ENCODE peak calls at places on chromosomes 2 and 18, in seven cellular contexts. J, X, N, S, W, G and I are unnamed samples.

GRCh38 chr2:150475479-150476212 is 11.8 kb downstream of the RND3 start:
- ATAC-seq in W (no peak), G (no peak), X (no peak), S (no peak), J (no peak), N (no peak), I (no peak)

GRCh38 chr18:55251186-55251995 is 292.1 kb upstream of the CCDC68 start:
- ATAC-seq in X (no peak), N (peak; percentile 23), J (no peak), W (no peak), S (peak; percentile 97), G (peak; percentile 67), I (no peak)

GRCh38 chr2:96533292-96534073 is 3.1 kb upstream of the ARID5A start:
- ATAC-seq in J (no peak), W (no peak), G (no peak), N (no peak), S (no peak), X (no peak), I (peak; percentile 61)

GRCh38 chr18:54906636-54907180 is 52.6 kb downstream of the CCDC68 start:
- ATAC-seq in N (no peak), W (no peak), S (no peak), X (no peak), G (no peak), J (no peak), I (no peak)

GRCh38 chr2:158619496-158619895 is 162.7 kb downstream of the PKP4 start:
- ATAC-seq in N (no peak), J (peak; percentile 82), X (peak; percentile 74), S (peak; percentile 70), W (peak; percentile 77), G (peak; percentile 59), I (no peak)

GRCh38 chr18:23547306-23547705 is 39.0 kb downstream of the NPC1 start:
- ATAC-seq in S (no peak), X (no peak), N (no peak), G (no peak), J (no peak), W (peak; percentile 71), I (no peak)

GRCh38 chr2:11698009-11698922 is 28.3 kb upstream of the NTSR2 start:
- ATAC-seq in X (peak; percentile 28), W (no peak), J (peak; percentile 78), S (no peak), N (no peak), G (peak; percentile 20), I (peak; percentile 88)

GRCh38 chr2:147449323-147450080 is 395.3 kb upstream of the ACVR2A start:
- ATAC-seq in W (no peak), J (peak; percentile 69), G (no peak), N (no peak), X (no peak), S (peak; percentile 92), I (no peak)

GRCh38 chr2:69067866-69068265 is 54.9 kb downstream of the ANTXR1 start:
- ATAC-seq in W (no peak), J (no peak), S (no peak), X (no peak), G (no peak), N (no peak), I (no peak)

GRCh38 chr2:85276571-85277121 is 51.1 kb downstream of the TGOLN2 start:
- ATAC-seq in N (no peak), X (no peak), S (no peak), W (no peak), G (peak; percentile 42), J (no peak), I (peak; percentile 19)

GRCh38 chr2:72937356-72937669 is 20.0 kb downstream of the EMX1 start:
- ATAC-seq in N (no peak), J (peak; percentile 9), W (no peak), G (no peak), S (peak; percentile 67), X (peak; percentile 26), I (no peak)

GRCh38 chr2:113111823-113112287 is 15.5 kb upstream of the IL1RN start:
- ATAC-seq in X (no peak), J (peak; percentile 51), G (no peak), S (no peak), W (no peak), N (no peak), I (no peak)

GRCh38 chr2:85853499-85854165 is 35.2 kb downstream of the ST3GAL5 start:
- ATAC-seq in W (no peak), S (no peak), X (no peak), N (peak; percentile 77), J (no peak), G (no peak), I (no peak)

GRCh38 chr18:23521907-23522306 is 18.6 kb downstream of the RMC1 start:
- ATAC-seq in S (no peak), G (no peak), W (no peak), X (no peak), N (no peak), J (no peak), I (no peak)

GRCh38 chr2:199455533-199456382 is 2.0 kb downstream of the SATB2 start:
- ATAC-seq in N (peak; percentile 27), X (peak; percentile 55), S (peak; percentile 50), J (peak; percentile 80), W (peak; percentile 39), G (peak; percentile 70), I (no peak)

GRCh38 chr18:56662502-56662901 is 11.3 kb downstream of the WDR7 start:
- ATAC-seq in J (no peak), N (no peak), S (no peak), G (no peak), X (no peak), W (no peak), I (no peak)

GRCh38 chr2:206160124-206160806 is 570 bp downstream of the EEF1B2 start:
- ATAC-seq in S (no peak), X (peak; percentile 0), J (peak; percentile 11), G (peak; percentile 72), W (no peak), N (peak; percentile 79), I (peak; percentile 37)

GRCh38 chr2:231709981-231710750 is 1.8 kb downstream of the PTMA start:
- ATAC-seq in N (peak; percentile 31), G (peak; percentile 45), S (no peak), W (peak; percentile 1), J (peak; percentile 36), X (peak; percentile 47), I (peak; percentile 39)

GRCh38 chr2:231709636-231709980 is 1.3 kb downstream of the PTMA start:
- ATAC-seq in S (no peak), X (no peak), N (no peak), G (peak; percentile 1), W (no peak), J (peak; percentile 7), I (no peak)

GRCh38 chr2:231708050-231708772 is at the start of gene PTMA:
- ATAC-seq in G (peak; percentile 82), J (peak; percentile 71), N (peak; percentile 72), S (peak; percentile 61), W (peak; percentile 73), X (peak; percentile 76), I (peak; percentile 85)

GRCh38 chr2:231707625-231708049 is 688 bp upstream of the PTMA start:
- ATAC-seq in G (no peak), W (peak; percentile 7), S (peak; percentile 2), N (peak; percentile 1), J (no peak), X (peak; percentile 2), I (peak; percentile 0)

GRCh38 chr2:231708773-231709635 is 679 bp downstream of the PTMA start:
- ATAC-seq in J (peak; percentile 4), X (peak; percentile 4), G (peak; percentile 3), W (no peak), N (peak; percentile 0), S (no peak), I (no peak)
- TF ChIP-seq POLR2AphosphoS5 in J (peak; percentile 27), X (peak; percentile 2), G (no peak), W (peak; percentile 17), N (peak; percentile 82), S (no peak), I (no peak)

GRCh38 chr2:46850742-46851141 is 64.9 kb downstream of the MCFD2 start:
- ATAC-seq in X (peak; percentile 83), S (no peak), N (no peak), G (no peak), J (no peak), W (peak; percentile 23), I (peak; percentile 47)
- TF ChIP-seq POLR2AphosphoS5 in X (no peak), S (no peak), N (no peak), G (no peak), J (no peak), W (no peak), I (peak; percentile 97)

GRCh38 chr2:221104391-221104811 is 467.7 kb downstream of the EPHA4 start:
- ATAC-seq in G (no peak), N (peak; percentile 86), J (peak; percentile 82), W (no peak), X (no peak), S (peak; percentile 87), I (peak; percentile 76)
- TF ChIP-seq POLR2AphosphoS5 in G (no peak), N (no peak), J (no peak), W (no peak), X (no peak), S (no peak), I (no peak)

GRCh38 chr18:13539050-13539449 is 187.3 kb downstream of the FAM210A start:
- ATAC-seq in W (no peak), J (no peak), G (no peak), N (no peak), S (no peak), X (no peak), I (no peak)

GRCh38 chr18:13540783-13541182 is 185.6 kb downstream of the FAM210A start:
- ATAC-seq in N (no peak), X (no peak), G (no peak), W (no peak), S (no peak), J (no peak), I (no peak)

GRCh38 chr18:13541621-13542519 is 184.5 kb downstream of the FAM210A start:
- ATAC-seq in W (no peak), X (no peak), S (no peak), G (peak; percentile 49), N (no peak), J (peak; percentile 94), I (peak; percentile 60)

GRCh38 chr18:13538630-13539029 is 187.7 kb downstream of the FAM210A start:
- ATAC-seq in W (no peak), S (no peak), N (no peak), X (no peak), G (no peak), J (no peak), I (no peak)

DNA sequence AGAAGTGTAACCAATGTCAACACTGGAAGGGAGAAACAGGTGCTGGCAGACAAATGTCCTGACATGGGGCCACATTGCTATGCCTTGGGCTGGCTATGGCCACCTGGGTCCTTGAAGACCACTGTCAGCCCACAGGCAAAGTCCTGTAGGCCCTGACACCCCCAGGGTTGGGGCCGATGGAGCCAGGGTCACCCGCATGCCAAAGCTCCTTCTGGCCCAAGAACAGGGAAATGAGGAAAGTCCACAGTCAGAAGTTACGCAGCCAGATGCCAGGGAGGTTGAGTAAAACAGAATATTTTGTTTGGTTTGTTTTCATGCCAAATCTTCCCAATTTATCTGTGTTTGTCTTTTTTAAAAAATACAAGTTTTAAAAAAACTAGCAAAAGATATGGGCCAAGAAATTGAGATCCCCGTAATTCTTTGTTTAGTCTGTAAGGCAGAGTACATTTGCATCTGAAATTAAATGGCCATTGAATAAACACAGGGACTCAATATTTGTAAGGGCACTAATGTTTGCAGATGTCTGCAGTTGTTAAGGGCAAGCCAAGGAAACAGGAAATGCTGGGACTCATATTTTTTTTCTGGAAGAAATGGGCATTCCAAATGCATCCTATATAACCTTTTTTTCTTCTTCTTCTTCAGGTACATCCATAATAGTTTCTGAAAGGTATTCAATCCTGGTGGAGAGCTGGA is 186.4 kb downstream of the FAM210A start:
- ATAC-seq in X (no peak), J (no peak), S (no peak), G (no peak), N (no peak), W (no peak), I (no peak)
- TF ChIP-seq POLR2AphosphoS5 in X (no peak), J (no peak), S (no peak), G (no peak), N (no peak), W (no peak), I (no peak)